ENCODE peak calls at places on chromosome 17, in six cellular contexts. O, X, E, I, D and S are unnamed samples.

GRCh38 chr17:34383225-34383615 is 20.2 kb upstream of the CCL1 start:
- DNase-seq in X (no peak), I (no peak), O (no peak), E (no peak), D (no peak), S (no peak)

GRCh38 chr17:41588126-41588810 is 1.6 kb upstream of the KRT14 start:
- DNase-seq in O (no peak), E (no peak), X (no peak), I (no peak), D (no peak), S (no peak)

GRCh38 chr17:2051388-2052237 is 3.3 kb upstream of the HIC1 start:
- DNase-seq in X (no peak), O (no peak), D (peak), E (no peak), I (no peak), S (no peak)

GRCh38 chr17:66337866-66338472 is 35.6 kb downstream of the PRKCA start:
- DNase-seq in I (no peak), O (no peak), D (no peak), E (peak), X (no peak), S (no peak)

GRCh38 chr17:77291591-77292386 is 151.0 kb downstream of the SEC14L1 start:
- DNase-seq in I (no peak), O (no peak), E (no peak), X (no peak), D (no peak), S (no peak)

GRCh38 chr17:62713096-62713870 is 85.8 kb downstream of the MRC2 start:
- DNase-seq in E (no peak), I (no peak), O (no peak), X (no peak), D (no peak), S (no peak)

GRCh38 chr17:51948128-51948527 is 210.4 kb downstream of the CA10 start:
- DNase-seq in E (peak), D (no peak), X (no peak), I (peak), O (no peak), S (no peak)

GRCh38 chr17:76515291-76515949 is 14.2 kb upstream of the RHBDF2 start:
- DNase-seq in E (no peak), D (peak), X (peak), I (no peak), O (no peak), S (peak)

GRCh38 chr17:76700627-76701470 is 9.9 kb downstream of the MXRA7 start:
- DNase-seq in E (no peak), I (no peak), X (no peak), O (peak), D (peak), S (no peak)

GRCh38 chr17:28258347-28258887 is 60.6 kb upstream of the TMEM97 start:
- DNase-seq in D (peak), E (no peak), X (no peak), O (no peak), I (no peak), S (no peak)

GRCh38 chr17:42276359-42276608 is at the start of gene STAT5B:
- DNase-seq in X (peak), O (peak), D (peak), E (peak), I (peak), S (peak)

GRCh38 chr17:46115687-46116086 is 77.5 kb downstream of the KANSL1 start:
- DNase-seq in E (no peak), O (no peak), I (no peak), X (no peak), D (no peak), S (no peak)